ENCODE peak calls at places on chromosomes 12 and 14, in six cellular contexts. One of them, this sample, is unnamed.

GRCh38 chr14:75306917-75307699 is 28.5 kb downstream of the FOS start:
- DNase-seq in left lung: no peak
- DNase-seq in gastrocnemius medialis: peak; percentile 35
- DNase-seq in hepatocyte: peak; percentile 50
- DNase-seq in psoas muscle: no peak
- DNase-seq in CD4-positive, CD25-positive, alpha-beta regulatory T cell: no peak
- DNase-seq in this sample: no peak

GRCh38 chr12:94053676-94054075 is 94.7 kb upstream of the PLXNC1 start:
- DNase-seq in left lung: no peak
- DNase-seq in gastrocnemius medialis: no peak
- DNase-seq in hepatocyte: peak; percentile 21
- DNase-seq in psoas muscle: no peak
- DNase-seq in CD4-positive, CD25-positive, alpha-beta regulatory T cell: no peak
- DNase-seq in this sample: no peak

GRCh38 chr12:32034045-32034444 is 72.6 kb upstream of the BICD1 start:
- DNase-seq in left lung: no peak
- DNase-seq in gastrocnemius medialis: no peak
- DNase-seq in hepatocyte: peak; percentile 56
- DNase-seq in psoas muscle: no peak
- DNase-seq in CD4-positive, CD25-positive, alpha-beta regulatory T cell: no peak
- DNase-seq in this sample: no peak

GRCh38 chr12:94707892-94708291 is 57.5 kb upstream of the TMCC3 start:
- DNase-seq in left lung: no peak
- DNase-seq in gastrocnemius medialis: no peak
- DNase-seq in hepatocyte: peak; percentile 35
- DNase-seq in psoas muscle: peak; percentile 66
- DNase-seq in CD4-positive, CD25-positive, alpha-beta regulatory T cell: no peak
- DNase-seq in this sample: no peak

GRCh38 chr12:108363565-108363964 is 24.5 kb upstream of the CMKLR1 start:
- DNase-seq in left lung: no peak
- DNase-seq in gastrocnemius medialis: no peak
- DNase-seq in hepatocyte: no peak
- DNase-seq in psoas muscle: no peak
- DNase-seq in CD4-positive, CD25-positive, alpha-beta regulatory T cell: no peak
- DNase-seq in this sample: no peak

GRCh38 chr14:42869681-42870080 is 1263.0 kb downstream of the LRFN5 start:
- DNase-seq in left lung: no peak
- DNase-seq in gastrocnemius medialis: no peak
- DNase-seq in hepatocyte: no peak
- DNase-seq in psoas muscle: no peak
- DNase-seq in CD4-positive, CD25-positive, alpha-beta regulatory T cell: no peak
- DNase-seq in this sample: no peak

GRCh38 chr12:80183939-80184338 is 84.6 kb downstream of the OTOGL start:
- DNase-seq in left lung: no peak
- DNase-seq in gastrocnemius medialis: no peak
- DNase-seq in hepatocyte: no peak
- DNase-seq in psoas muscle: no peak
- DNase-seq in CD4-positive, CD25-positive, alpha-beta regulatory T cell: no peak
- DNase-seq in this sample: no peak

GRCh38 chr12:104702565-104703139 is 245.9 kb downstream of the CHST11 start:
- DNase-seq in left lung: no peak
- DNase-seq in gastrocnemius medialis: peak; percentile 36
- DNase-seq in hepatocyte: no peak
- DNase-seq in psoas muscle: peak; percentile 82
- DNase-seq in CD4-positive, CD25-positive, alpha-beta regulatory T cell: no peak
- DNase-seq in this sample: no peak

GRCh38 chr12:59929091-59929490 is 333.3 kb downstream of the SLC16A7 start:
- DNase-seq in left lung: no peak
- DNase-seq in gastrocnemius medialis: no peak
- DNase-seq in hepatocyte: no peak
- DNase-seq in psoas muscle: no peak
- DNase-seq in CD4-positive, CD25-positive, alpha-beta regulatory T cell: no peak
- DNase-seq in this sample: no peak

GRCh38 chr12:50040657-50041056 is 15.4 kb upstream of the RACGAP1 start:
- DNase-seq in left lung: no peak
- DNase-seq in gastrocnemius medialis: no peak
- DNase-seq in hepatocyte: no peak
- DNase-seq in psoas muscle: no peak
- DNase-seq in CD4-positive, CD25-positive, alpha-beta regulatory T cell: no peak
- DNase-seq in this sample: no peak

GRCh38 chr12:91577586-91578539 is 395.2 kb upstream of the DCN start:
- DNase-seq in left lung: no peak
- DNase-seq in gastrocnemius medialis: no peak
- DNase-seq in hepatocyte: peak; percentile 12
- DNase-seq in psoas muscle: no peak
- DNase-seq in CD4-positive, CD25-positive, alpha-beta regulatory T cell: no peak
- DNase-seq in this sample: no peak

GRCh38 chr14:103006106-103006505 is 51.2 kb downstream of the CDC42BPB start:
- DNase-seq in left lung: no peak
- DNase-seq in gastrocnemius medialis: no peak
- DNase-seq in hepatocyte: no peak
- DNase-seq in psoas muscle: no peak
- DNase-seq in CD4-positive, CD25-positive, alpha-beta regulatory T cell: no peak
- DNase-seq in this sample: no peak

GRCh38 chr14:79304279-79304678 is 907.0 kb downstream of the DIO2 start:
- DNase-seq in left lung: no peak
- DNase-seq in gastrocnemius medialis: no peak
- DNase-seq in hepatocyte: no peak
- DNase-seq in psoas muscle: no peak
- DNase-seq in CD4-positive, CD25-positive, alpha-beta regulatory T cell: no peak
- DNase-seq in this sample: no peak

GRCh38 chr14:22518073-22518472 is 71.0 kb downstream of the DAD1 start:
- DNase-seq in left lung: no peak
- DNase-seq in gastrocnemius medialis: no peak
- DNase-seq in hepatocyte: no peak
- DNase-seq in psoas muscle: no peak
- DNase-seq in CD4-positive, CD25-positive, alpha-beta regulatory T cell: no peak
- DNase-seq in this sample: no peak

GRCh38 chr14:72615511-72616121 is 278.3 kb downstream of the DPF3 start:
- DNase-seq in left lung: no peak
- DNase-seq in gastrocnemius medialis: no peak
- DNase-seq in hepatocyte: no peak
- DNase-seq in psoas muscle: no peak
- DNase-seq in CD4-positive, CD25-positive, alpha-beta regulatory T cell: no peak
- DNase-seq in this sample: no peak

GRCh38 chr12:132189378-132190011 is 45.2 kb downstream of the NOC4L start:
- DNase-seq in left lung: peak; percentile 97
- DNase-seq in gastrocnemius medialis: peak; percentile 62
- DNase-seq in hepatocyte: peak; percentile 93
- DNase-seq in psoas muscle: peak; percentile 96
- DNase-seq in CD4-positive, CD25-positive, alpha-beta regulatory T cell: peak; percentile 92
- DNase-seq in this sample: peak; percentile 94
- H3K9me3 ChIP-seq in left lung: peaks cover 14% of the 10 kb centered on the region
- H3K9me3 ChIP-seq in gastrocnemius medialis: no peaks in the 10 kb centered on the region
- H3K9me3 ChIP-seq in hepatocyte: no peaks in the 10 kb centered on the region
- H3K9me3 ChIP-seq in psoas muscle: no peaks in the 10 kb centered on the region
- H3K9me3 ChIP-seq in CD4-positive, CD25-positive, alpha-beta regulatory T cell: no peaks in the 10 kb centered on the region
- H3K9me3 ChIP-seq in this sample: no peaks in the 10 kb centered on the region

DNA sequence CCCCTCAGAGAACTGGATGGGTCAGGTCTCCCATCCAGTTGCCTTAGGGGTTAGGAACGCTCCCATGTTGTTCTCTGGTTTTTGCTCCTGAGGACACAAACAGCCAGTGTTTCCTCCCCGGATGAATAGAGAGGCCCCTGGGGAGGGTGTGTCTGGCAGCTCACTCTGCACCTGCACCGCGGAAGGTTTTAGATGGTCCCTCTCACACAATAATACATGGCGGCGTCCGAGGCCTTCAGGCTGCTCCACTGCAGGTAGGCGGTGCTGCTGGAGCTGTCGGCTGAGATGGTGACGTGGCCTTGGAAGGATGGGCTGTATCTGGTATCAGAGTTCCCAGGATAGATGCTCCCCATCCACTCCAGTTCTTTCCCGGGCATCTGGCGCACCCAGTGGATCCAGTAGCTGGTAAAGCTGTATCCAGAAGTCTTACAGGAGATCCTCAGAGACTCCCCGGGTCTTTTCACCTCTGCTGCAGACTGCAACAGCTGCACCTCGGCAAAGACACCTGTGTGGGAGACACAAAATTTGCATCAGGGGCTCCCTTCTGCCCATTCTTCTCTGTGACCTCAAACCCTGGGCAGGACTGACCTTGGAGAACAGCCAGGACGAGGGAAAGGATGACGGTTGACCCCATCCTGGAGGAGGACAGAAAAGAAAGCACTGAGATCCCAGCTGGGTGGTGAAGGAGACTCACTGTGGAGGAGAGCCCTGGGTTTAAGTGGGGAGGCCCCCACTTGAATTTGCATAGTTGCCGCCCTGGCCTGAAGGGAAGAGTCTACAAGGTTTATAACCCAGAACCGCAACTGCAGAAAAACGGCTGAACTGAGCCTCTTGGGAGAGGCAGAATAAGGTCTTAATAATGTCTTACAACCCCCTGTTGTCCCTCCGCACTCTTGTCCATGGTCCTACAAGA is 1324.8 kb downstream of the TMEM121 start:
- DNase-seq in left lung: no peak
- DNase-seq in gastrocnemius medialis: no peak
- DNase-seq in hepatocyte: no peak
- DNase-seq in psoas muscle: no peak
- DNase-seq in CD4-positive, CD25-positive, alpha-beta regulatory T cell: no peak
- DNase-seq in this sample: no peak
- H3K9me3 ChIP-seq in left lung: no peaks in the 10 kb centered on the region
- H3K9me3 ChIP-seq in gastrocnemius medialis: no peaks in the 10 kb centered on the region
- H3K9me3 ChIP-seq in hepatocyte: no peaks in the 10 kb centered on the region
- H3K9me3 ChIP-seq in psoas muscle: no peaks in the 10 kb centered on the region
- H3K9me3 ChIP-seq in CD4-positive, CD25-positive, alpha-beta regulatory T cell: no peaks in the 10 kb centered on the region
- H3K9me3 ChIP-seq in this sample: no peaks in the 10 kb centered on the region

GRCh38 chr14:105908481-105908911 is 382.1 kb downstream of the TMEM121 start:
- DNase-seq in left lung: peak; percentile 69
- DNase-seq in gastrocnemius medialis: no peak
- DNase-seq in hepatocyte: no peak
- DNase-seq in psoas muscle: no peak
- DNase-seq in CD4-positive, CD25-positive, alpha-beta regulatory T cell: no peak
- DNase-seq in this sample: no peak
- H3K9me3 ChIP-seq in left lung: no peaks in the 10 kb centered on the region
- H3K9me3 ChIP-seq in gastrocnemius medialis: no peaks in the 10 kb centered on the region
- H3K9me3 ChIP-seq in hepatocyte: no peaks in the 10 kb centered on the region
- H3K9me3 ChIP-seq in psoas muscle: no peaks in the 10 kb centered on the region
- H3K9me3 ChIP-seq in CD4-positive, CD25-positive, alpha-beta regulatory T cell: no peaks in the 10 kb centered on the region
- H3K9me3 ChIP-seq in this sample: no peaks in the 10 kb centered on the region

GRCh38 chr12:34390171-34390841 is 368.0 kb downstream of the ALG10 start:
- DNase-seq in left lung: peak; percentile 51
- DNase-seq in gastrocnemius medialis: no peak
- DNase-seq in hepatocyte: no peak
- DNase-seq in psoas muscle: peak; percentile 25
- DNase-seq in CD4-positive, CD25-positive, alpha-beta regulatory T cell: no peak
- DNase-seq in this sample: no peak
- H3K9me3 ChIP-seq in left lung: peaks cover 100% of the 10 kb centered on the region
- H3K9me3 ChIP-seq in gastrocnemius medialis: no peaks in the 10 kb centered on the region
- H3K9me3 ChIP-seq in hepatocyte: no peaks in the 10 kb centered on the region
- H3K9me3 ChIP-seq in psoas muscle: no peaks in the 10 kb centered on the region
- H3K9me3 ChIP-seq in CD4-positive, CD25-positive, alpha-beta regulatory T cell: peaks cover 2% of the 10 kb centered on the region
- H3K9me3 ChIP-seq in this sample: no peaks in the 10 kb centered on the region

GRCh38 chr12:132360906-132361777 is 31.8 kb upstream of the GALNT9 start:
- DNase-seq in left lung: peak; percentile 55
- DNase-seq in gastrocnemius medialis: no peak
- DNase-seq in hepatocyte: no peak
- DNase-seq in psoas muscle: peak; percentile 45
- DNase-seq in CD4-positive, CD25-positive, alpha-beta regulatory T cell: no peak
- DNase-seq in this sample: peak; percentile 0
- H3K9me3 ChIP-seq in left lung: peaks cover 6% of the 10 kb centered on the region
- H3K9me3 ChIP-seq in gastrocnemius medialis: no peaks in the 10 kb centered on the region
- H3K9me3 ChIP-seq in hepatocyte: no peaks in the 10 kb centered on the region
- H3K9me3 ChIP-seq in psoas muscle: no peaks in the 10 kb centered on the region
- H3K9me3 ChIP-seq in CD4-positive, CD25-positive, alpha-beta regulatory T cell: no peaks in the 10 kb centered on the region
- H3K9me3 ChIP-seq in this sample: no peaks in the 10 kb centered on the region

GRCh38 chr12:132921685-132922084 is 34.3 kb upstream of the CHFR start:
- DNase-seq in left lung: no peak
- DNase-seq in gastrocnemius medialis: no peak
- DNase-seq in hepatocyte: no peak
- DNase-seq in psoas muscle: no peak
- DNase-seq in CD4-positive, CD25-positive, alpha-beta regulatory T cell: no peak
- DNase-seq in this sample: no peak
- H3K9me3 ChIP-seq in left lung: peaks cover 100% of the 10 kb centered on the region
- H3K9me3 ChIP-seq in gastrocnemius medialis: peaks cover 87% of the 10 kb centered on the region
- H3K9me3 ChIP-seq in hepatocyte: peaks cover 55% of the 10 kb centered on the region
- H3K9me3 ChIP-seq in psoas muscle: peaks cover 98% of the 10 kb centered on the region
- H3K9me3 ChIP-seq in CD4-positive, CD25-positive, alpha-beta regulatory T cell: peaks cover 72% of the 10 kb centered on the region
- H3K9me3 ChIP-seq in this sample: peaks cover 45% of the 10 kb centered on the region